ENCODE peak calls at places on chromosomes 7 and 10, in six cellular contexts. One of them, this sample, is unnamed.
A peak's percentile ranks its signal among the peaks of the same experiment; 100 is the strongest.

GRCh38 chr10:58435297-58435696 is 50.1 kb downstream of the TFAM start:
- DNase-seq in GF-D8: no peak
- DNase-seq in NCI-H1694: no peak
- DNase-seq in HCEC 1CT: peak; percentile 97
- DNase-seq in kidney glomerular epithelial cell: peak; percentile 98
- DNase-seq in RPMI8226: peak; percentile 23
- DNase-seq in this sample: peak; percentile 23

GRCh38 chr7:154853727-154854095 is 149.2 kb downstream of the PAXIP1 start:
- DNase-seq in GF-D8: no peak
- DNase-seq in NCI-H1694: no peak
- DNase-seq in HCEC 1CT: no peak
- DNase-seq in kidney glomerular epithelial cell: no peak
- DNase-seq in RPMI8226: no peak
- DNase-seq in this sample: no peak

GRCh38 chr7:131254211-131254610 is 73.5 kb upstream of the MKLN1 start:
- DNase-seq in GF-D8: no peak
- DNase-seq in NCI-H1694: no peak
- DNase-seq in HCEC 1CT: peak; percentile 41
- DNase-seq in kidney glomerular epithelial cell: no peak
- DNase-seq in RPMI8226: no peak
- DNase-seq in this sample: peak; percentile 58

GRCh38 chr10:104273899-104274575 is 5.1 kb downstream of the GSTO2 start:
- DNase-seq in GF-D8: no peak
- DNase-seq in NCI-H1694: no peak
- DNase-seq in HCEC 1CT: no peak
- DNase-seq in kidney glomerular epithelial cell: no peak
- DNase-seq in RPMI8226: no peak
- DNase-seq in this sample: no peak

GRCh38 chr7:156104501-156105336 is 292.5 kb upstream of the SHH start:
- DNase-seq in GF-D8: no peak
- DNase-seq in NCI-H1694: no peak
- DNase-seq in HCEC 1CT: no peak
- DNase-seq in kidney glomerular epithelial cell: no peak
- DNase-seq in RPMI8226: no peak
- DNase-seq in this sample: no peak

GRCh38 chr7:144863320-144863647 is 27.4 kb upstream of the TPK1 start:
- DNase-seq in GF-D8: no peak
- DNase-seq in NCI-H1694: no peak
- DNase-seq in HCEC 1CT: no peak
- DNase-seq in kidney glomerular epithelial cell: no peak
- DNase-seq in RPMI8226: no peak
- DNase-seq in this sample: no peak

GRCh38 chr10:101566333-101567164 is 21.5 kb downstream of the POLL start:
- DNase-seq in GF-D8: no peak
- DNase-seq in NCI-H1694: no peak
- DNase-seq in HCEC 1CT: no peak
- DNase-seq in kidney glomerular epithelial cell: no peak
- DNase-seq in RPMI8226: peak; percentile 47
- DNase-seq in this sample: peak; percentile 14

GRCh38 chr10:127085957-127086356 is 110.4 kb downstream of the INSYN2A start:
- DNase-seq in GF-D8: no peak
- DNase-seq in NCI-H1694: no peak
- DNase-seq in HCEC 1CT: no peak
- DNase-seq in kidney glomerular epithelial cell: no peak
- DNase-seq in RPMI8226: no peak
- DNase-seq in this sample: no peak

GRCh38 chr10:10007972-10008371 is 1009.7 kb upstream of the CELF2 start:
- DNase-seq in GF-D8: no peak
- DNase-seq in NCI-H1694: no peak
- DNase-seq in HCEC 1CT: no peak
- DNase-seq in kidney glomerular epithelial cell: no peak
- DNase-seq in RPMI8226: peak; percentile 53
- DNase-seq in this sample: no peak

GRCh38 chr7:136027160-136027559 is 50.0 kb upstream of the MTPN start:
- DNase-seq in GF-D8: no peak
- DNase-seq in NCI-H1694: no peak
- DNase-seq in HCEC 1CT: no peak
- DNase-seq in kidney glomerular epithelial cell: no peak
- DNase-seq in RPMI8226: no peak
- DNase-seq in this sample: no peak

GRCh38 chr10:71033396-71033980 is 145.1 kb upstream of the PCBD1 start:
- DNase-seq in GF-D8: no peak
- DNase-seq in NCI-H1694: no peak
- DNase-seq in HCEC 1CT: no peak
- DNase-seq in kidney glomerular epithelial cell: no peak
- DNase-seq in RPMI8226: no peak
- DNase-seq in this sample: no peak

This sample was measured in endothelial cell of umbilical vein.